ENCODE peak calls at places on chromosomes 2 and 18, in seven cellular contexts. X, E, R, K, B, C and U are unnamed samples.

GRCh38 chr2:96934831-96935545 is 51.4 kb downstream of the FAM178B start:
- DNase-seq in X (no peak), E (no peak), R (no peak), K (no peak), B (no peak), C (no peak), U (no peak)

GRCh38 chr18:73316513-73316912 is 448.7 kb upstream of the NETO1 start:
- DNase-seq in X (no peak), E (no peak), R (no peak), K (peak; percentile 59), B (no peak), C (no peak), U (peak; percentile 7)

GRCh38 chr2:108320326-108320932 is 31.7 kb downstream of the SULT1C2 start:
- DNase-seq in X (no peak), E (no peak), R (no peak), K (no peak), B (no peak), C (no peak), U (no peak)

GRCh38 chr2:205657579-205657978 is 24.7 kb upstream of the NRP2 start:
- DNase-seq in X (no peak), E (no peak), R (no peak), K (no peak), B (peak; percentile 7), C (peak; percentile 90), U (peak; percentile 73)

GRCh38 chr18:75207298-75208054 is 1.5 kb downstream of the PTGR3 start:
- DNase-seq in X (no peak), E (peak; percentile 17), R (no peak), K (peak; percentile 11), B (no peak), C (no peak), U (no peak)

GRCh38 chr2:158637357-158637756 is 157.8 kb upstream of the DAPL1 start:
- DNase-seq in X (no peak), E (no peak), R (no peak), K (no peak), B (no peak), C (no peak), U (no peak)

GRCh38 chr2:112001942-112002341 is 53.1 kb upstream of the TMEM87B start:
- DNase-seq in X (no peak), E (no peak), R (no peak), K (no peak), B (no peak), C (no peak), U (no peak)

GRCh38 chr2:10932345-10933151 is 20.8 kb downstream of the KCNF1 start:
- DNase-seq in X (no peak), E (no peak), R (no peak), K (no peak), B (no peak), C (no peak), U (no peak)

GRCh38 chr2:43848174-43848573 is 9.4 kb downstream of the ABCG8 start:
- DNase-seq in X (no peak), E (peak; percentile 18), R (no peak), K (no peak), B (no peak), C (no peak), U (peak; percentile 2)

GRCh38 chr18:44939037-44939665 is 258.5 kb downstream of the SETBP1 start:
- DNase-seq in X (no peak), E (no peak), R (no peak), K (peak; percentile 18), B (no peak), C (no peak), U (no peak)

GRCh38 chr18:43893001-43893637 is 615.8 kb upstream of the SYT4 start:
- DNase-seq in X (no peak), E (no peak), R (no peak), K (peak; percentile 92), B (no peak), C (peak; percentile 83), U (peak; percentile 43)

GRCh38 chr2:33412920-33413319 is 63.5 kb upstream of the RASGRP3 start:
- DNase-seq in X (no peak), E (no peak), R (no peak), K (peak; percentile 55), B (no peak), C (peak; percentile 65), U (peak; percentile 57)

GRCh38 chr2:175687465-175687864 is 314.6 kb downstream of the LNPK start:
- DNase-seq in X (no peak), E (no peak), R (no peak), K (no peak), B (no peak), C (no peak), U (no peak)

GRCh38 chr2:101736861-101737291 is 39.4 kb downstream of the MAP4K4 start:
- DNase-seq in X (no peak), E (no peak), R (no peak), K (peak; percentile 91), B (no peak), C (peak; percentile 27), U (peak; percentile 75)

GRCh38 chr2:48346124-48346536 is 183.8 kb upstream of the STON1 start:
- DNase-seq in X (no peak), E (no peak), R (no peak), K (peak; percentile 73), B (peak; percentile 18), C (peak; percentile 88), U (peak; percentile 65)

GRCh38 chr18:11357678-11358077 is 208.3 kb upstream of the PIEZO2 start:
- DNase-seq in X (no peak), E (no peak), R (no peak), K (no peak), B (no peak), C (no peak), U (no peak)

GRCh38 chr2:239201884-239202283 is 198.9 kb downstream of the HDAC4 start:
- DNase-seq in X (no peak), E (no peak), R (no peak), K (no peak), B (no peak), C (no peak), U (no peak)

GRCh38 chr18:45122510-45122909 is 441.8 kb downstream of the SETBP1 start:
- DNase-seq in X (no peak), E (no peak), R (no peak), K (no peak), B (no peak), C (no peak), U (no peak)

GRCh38 chr2:197219636-197220035 is 90.9 kb downstream of the ANKRD44 start:
- DNase-seq in X (no peak), E (no peak), R (no peak), K (no peak), B (no peak), C (peak; percentile 23), U (no peak)

GRCh38 chr2:143685439-143686078 is 556.3 kb downstream of the ARHGAP15 start:
- DNase-seq in X (no peak), E (no peak), R (no peak), K (no peak), B (no peak), C (no peak), U (no peak)

GRCh38 chr2:226977775-226978190 is 141.9 kb downstream of the RHBDD1 start:
- DNase-seq in X (no peak), E (no peak), R (no peak), K (peak; percentile 40), B (no peak), C (peak; percentile 68), U (no peak)

GRCh38 chr2:163771596-163771995 is 35.8 kb upstream of the FIGN start:
- DNase-seq in X (no peak), E (no peak), R (no peak), K (no peak), B (no peak), C (no peak), U (no peak)

GRCh38 chr2:236748385-236748784 is 178.8 kb downstream of the ACKR3 start:
- DNase-seq in X (no peak), E (no peak), R (no peak), K (peak; percentile 66), B (no peak), C (no peak), U (no peak)

GRCh38 chr2:224268441-224268840 is 133.5 kb downstream of the FAM124B start:
- DNase-seq in X (no peak), E (no peak), R (no peak), K (peak; percentile 76), B (no peak), C (peak; percentile 93), U (peak; percentile 13)

GRCh38 chr2:235116885-235117492 is 165.2 kb downstream of the SH3BP4 start:
- DNase-seq in X (no peak), E (no peak), R (no peak), K (peak; percentile 50), B (no peak), C (peak; percentile 12), U (peak; percentile 58)

GRCh38 chr18:77203071-77203470 is 46.6 kb upstream of the GALR1 start:
- DNase-seq in X (no peak), E (no peak), R (no peak), K (no peak), B (no peak), C (no peak), U (no peak)

GRCh38 chr2:8141079-8141762 is 540.6 kb upstream of the ID2 start:
- DNase-seq in X (no peak), E (no peak), R (no peak), K (no peak), B (no peak), C (no peak), U (no peak)

GRCh38 chr2:11722249-11723060 is 24.0 kb upstream of the LPIN1 start:
- DNase-seq in X (no peak), E (no peak), R (no peak), K (no peak), B (no peak), C (no peak), U (no peak)

GRCh38 chr2:36633470-36634092 is 35.6 kb upstream of the FEZ2 start:
- DNase-seq in X (no peak), E (no peak), R (no peak), K (no peak), B (no peak), C (no peak), U (no peak)

GRCh38 chr2:1483551-1483950 is 70.3 kb downstream of the TPO start:
- DNase-seq in X (no peak), E (no peak), R (no peak), K (no peak), B (no peak), C (no peak), U (no peak)

GRCh38 chr2:29878898-29879297 is 42.5 kb downstream of the ALK start:
- DNase-seq in X (no peak), E (no peak), R (no peak), K (peak; percentile 70), B (no peak), C (no peak), U (no peak)

GRCh38 chr2:29920631-29921559 is 491 bp downstream of the ALK start:
- DNase-seq in X (no peak), E (peak; percentile 6), R (peak; percentile 2), K (peak; percentile 18), B (no peak), C (no peak), U (peak; percentile 41)

GRCh38 chr18:72868666-72869661 is 1.2 kb upstream of the NETO1 start:
- DNase-seq in X (no peak), E (no peak), R (no peak), K (no peak), B (no peak), C (no peak), U (peak; percentile 16)